ENCODE peak calls at places on chromosomes 1 and 21, in nine cellular contexts. One of them, this sample, is unnamed.

GRCh38 chr1:222242492-222242891 is 305.4 kb downstream of the HHIPL2 start:
- DNase-seq in hepatocyte: no peak
- DNase-seq in stomach: no peak
- DNase-seq in thoracic aorta: no peak
- DNase-seq in endothelial cell: no peak
- DNase-seq in mammary epithelial cell: no peak
- DNase-seq in AG10803: no peak
- DNase-seq in HL-60: no peak
- DNase-seq in left lung: no peak
- DNase-seq in this sample: no peak

GRCh38 chr1:181090653-181091126 is 2.2 kb downstream of the IER5 start:
- DNase-seq in hepatocyte: no peak
- DNase-seq in stomach: no peak
- DNase-seq in thoracic aorta: no peak
- DNase-seq in endothelial cell: no peak
- DNase-seq in mammary epithelial cell: peak
- DNase-seq in AG10803: peak
- DNase-seq in HL-60: no peak
- DNase-seq in left lung: no peak
- DNase-seq in this sample: no peak

GRCh38 chr1:182889997-182890396 is 50.9 kb downstream of the DHX9 start:
- DNase-seq in hepatocyte: no peak
- DNase-seq in stomach: no peak
- DNase-seq in thoracic aorta: no peak
- DNase-seq in endothelial cell: no peak
- DNase-seq in mammary epithelial cell: no peak
- DNase-seq in AG10803: no peak
- DNase-seq in HL-60: peak
- DNase-seq in left lung: no peak
- DNase-seq in this sample: no peak

GRCh38 chr1:62725255-62725654 is 37.1 kb upstream of the DOCK7 start:
- DNase-seq in hepatocyte: no peak
- DNase-seq in stomach: no peak
- DNase-seq in thoracic aorta: no peak
- DNase-seq in endothelial cell: no peak
- DNase-seq in mammary epithelial cell: peak
- DNase-seq in AG10803: peak
- DNase-seq in HL-60: no peak
- DNase-seq in left lung: no peak
- DNase-seq in this sample: no peak

GRCh38 chr1:234957330-234958065 is 171.1 kb downstream of the TOMM20 start:
- DNase-seq in hepatocyte: peak
- DNase-seq in stomach: peak
- DNase-seq in thoracic aorta: no peak
- DNase-seq in endothelial cell: no peak
- DNase-seq in mammary epithelial cell: no peak
- DNase-seq in AG10803: peak
- DNase-seq in HL-60: no peak
- DNase-seq in left lung: no peak
- DNase-seq in this sample: peak

GRCh38 chr1:151512801-151513625 is 1.8 kb downstream of the CGN start:
- DNase-seq in hepatocyte: peak
- DNase-seq in stomach: peak
- DNase-seq in thoracic aorta: no peak
- DNase-seq in endothelial cell: no peak
- DNase-seq in mammary epithelial cell: peak
- DNase-seq in AG10803: no peak
- DNase-seq in HL-60: no peak
- DNase-seq in left lung: peak
- DNase-seq in this sample: no peak

GRCh38 chr1:7329868-7330615 is 441.1 kb upstream of the VAMP3 start:
- DNase-seq in hepatocyte: no peak
- DNase-seq in stomach: no peak
- DNase-seq in thoracic aorta: no peak
- DNase-seq in endothelial cell: no peak
- DNase-seq in mammary epithelial cell: no peak
- DNase-seq in AG10803: no peak
- DNase-seq in HL-60: no peak
- DNase-seq in left lung: no peak
- DNase-seq in this sample: peak

GRCh38 chr1:196558424-196558823 is 49.8 kb downstream of the KCNT2 start:
- DNase-seq in hepatocyte: peak
- DNase-seq in stomach: no peak
- DNase-seq in thoracic aorta: no peak
- DNase-seq in endothelial cell: no peak
- DNase-seq in mammary epithelial cell: peak
- DNase-seq in AG10803: peak
- DNase-seq in HL-60: no peak
- DNase-seq in left lung: no peak
- DNase-seq in this sample: no peak

GRCh38 chr1:84253041-84253440 is 48.5 kb upstream of the SAMD13 start:
- DNase-seq in hepatocyte: no peak
- DNase-seq in stomach: no peak
- DNase-seq in thoracic aorta: no peak
- DNase-seq in endothelial cell: no peak
- DNase-seq in mammary epithelial cell: no peak
- DNase-seq in AG10803: peak
- DNase-seq in HL-60: no peak
- DNase-seq in left lung: no peak
- DNase-seq in this sample: no peak

GRCh38 chr1:185857447-185857846 is 123.3 kb downstream of the HMCN1 start:
- DNase-seq in hepatocyte: no peak
- DNase-seq in stomach: no peak
- DNase-seq in thoracic aorta: no peak
- DNase-seq in endothelial cell: no peak
- DNase-seq in mammary epithelial cell: peak
- DNase-seq in AG10803: no peak
- DNase-seq in HL-60: no peak
- DNase-seq in left lung: no peak
- DNase-seq in this sample: no peak

GRCh38 chr1:88708011-88708410 is 23.9 kb downstream of the PKN2 start:
- DNase-seq in hepatocyte: no peak
- DNase-seq in stomach: no peak
- DNase-seq in thoracic aorta: no peak
- DNase-seq in endothelial cell: no peak
- DNase-seq in mammary epithelial cell: no peak
- DNase-seq in AG10803: no peak
- DNase-seq in HL-60: no peak
- DNase-seq in left lung: no peak
- DNase-seq in this sample: no peak

GRCh38 chr1:167618366-167618765 is 11.7 kb upstream of the RCSD1 start:
- DNase-seq in hepatocyte: no peak
- DNase-seq in stomach: no peak
- DNase-seq in thoracic aorta: no peak
- DNase-seq in endothelial cell: no peak
- DNase-seq in mammary epithelial cell: no peak
- DNase-seq in AG10803: no peak
- DNase-seq in HL-60: no peak
- DNase-seq in left lung: no peak
- DNase-seq in this sample: no peak

GRCh38 chr1:24275510-24275909 is 43.6 kb upstream of the GRHL3 start:
- DNase-seq in hepatocyte: no peak
- DNase-seq in stomach: no peak
- DNase-seq in thoracic aorta: no peak
- DNase-seq in endothelial cell: no peak
- DNase-seq in mammary epithelial cell: peak
- DNase-seq in AG10803: peak
- DNase-seq in HL-60: no peak
- DNase-seq in left lung: no peak
- DNase-seq in this sample: no peak

DNA sequence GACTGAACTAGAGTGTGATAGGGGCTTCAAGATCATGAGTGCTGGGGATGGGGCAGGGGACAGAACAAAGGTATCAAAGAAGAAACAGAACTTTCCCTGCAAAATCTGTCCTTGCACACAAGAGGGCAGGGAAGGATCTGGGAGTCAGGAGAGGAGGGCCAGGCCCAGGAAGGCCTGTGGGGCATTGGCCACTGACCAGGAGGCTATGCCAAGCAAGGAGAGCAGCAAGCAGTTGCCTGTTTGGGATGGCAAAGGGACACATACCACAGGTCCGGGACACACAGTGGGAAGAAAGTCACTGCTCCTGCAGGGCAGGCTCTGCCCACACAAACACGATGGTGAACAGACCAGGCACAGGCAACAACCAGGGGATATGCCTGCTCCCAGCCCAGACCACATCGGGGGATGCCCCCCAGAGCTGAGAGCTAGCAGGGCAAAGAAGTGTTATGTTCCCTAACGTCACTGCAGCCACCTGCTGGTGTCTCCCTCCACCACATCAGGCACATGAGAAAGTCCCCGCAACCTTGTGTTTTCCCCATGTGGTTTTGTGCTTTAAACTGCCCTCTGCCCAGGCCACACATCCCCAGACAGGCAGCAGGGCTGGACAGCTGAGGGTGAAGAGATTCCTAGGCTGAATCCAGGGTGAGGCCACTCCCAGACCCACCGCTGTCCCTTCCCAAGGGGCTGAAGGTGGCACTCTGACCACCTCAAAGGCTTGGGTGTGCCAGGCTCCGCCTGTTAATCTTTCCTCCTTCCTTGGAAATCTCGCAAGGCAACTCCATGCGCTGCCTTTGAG is 53.6 kb downstream of the KIF21B start:
- DNase-seq in hepatocyte: no peak
- DNase-seq in stomach: no peak
- DNase-seq in thoracic aorta: no peak
- DNase-seq in endothelial cell: no peak
- DNase-seq in mammary epithelial cell: no peak
- DNase-seq in AG10803: no peak
- DNase-seq in HL-60: no peak
- DNase-seq in left lung: no peak
- DNase-seq in this sample: no peak
- TF ChIP-seq CTCF in hepatocyte: no peak
- TF ChIP-seq CTCF in stomach: no peak
- TF ChIP-seq CTCF in thoracic aorta: no peak
- TF ChIP-seq CTCF in endothelial cell: no peak
- TF ChIP-seq CTCF in mammary epithelial cell: peak
- TF ChIP-seq CTCF in AG10803: no peak
- TF ChIP-seq CTCF in HL-60: no peak
- TF ChIP-seq CTCF in left lung: no peak
- TF ChIP-seq CTCF in this sample: no peak

DNA sequence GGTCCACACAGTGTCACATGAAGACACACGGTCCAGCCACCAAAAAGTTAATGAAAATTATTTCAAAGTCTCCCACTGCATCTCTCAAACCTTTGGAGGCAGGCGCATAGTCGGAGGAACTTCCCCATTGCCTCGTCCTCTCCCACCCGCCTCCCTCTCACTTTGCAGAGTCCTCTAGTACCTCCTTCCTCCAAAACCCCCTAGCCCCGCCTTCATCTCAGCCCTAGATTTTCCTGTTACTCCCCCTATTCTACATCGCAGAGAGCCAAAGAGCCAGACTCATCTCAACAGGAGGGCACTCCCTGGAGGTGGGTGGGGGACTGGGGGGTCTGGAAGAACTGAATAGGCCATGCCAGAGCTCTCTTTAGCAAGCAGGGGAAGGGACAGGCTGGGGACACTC is 79.3 kb downstream of the DISP3 start:
- DNase-seq in hepatocyte: no peak
- DNase-seq in stomach: no peak
- DNase-seq in thoracic aorta: no peak
- DNase-seq in endothelial cell: no peak
- DNase-seq in mammary epithelial cell: no peak
- DNase-seq in AG10803: no peak
- DNase-seq in HL-60: no peak
- DNase-seq in left lung: no peak
- DNase-seq in this sample: no peak
- TF ChIP-seq CTCF in hepatocyte: no peak
- TF ChIP-seq CTCF in stomach: no peak
- TF ChIP-seq CTCF in thoracic aorta: no peak
- TF ChIP-seq CTCF in endothelial cell: no peak
- TF ChIP-seq CTCF in mammary epithelial cell: no peak
- TF ChIP-seq CTCF in AG10803: no peak
- TF ChIP-seq CTCF in HL-60: no peak
- TF ChIP-seq CTCF in left lung: no peak
- TF ChIP-seq CTCF in this sample: no peak

GRCh38 chr1:10680487-10680886 is 116.0 kb downstream of the CASZ1 start:
- DNase-seq in hepatocyte: no peak
- DNase-seq in stomach: peak
- DNase-seq in thoracic aorta: no peak
- DNase-seq in endothelial cell: no peak
- DNase-seq in mammary epithelial cell: no peak
- DNase-seq in AG10803: no peak
- DNase-seq in HL-60: no peak
- DNase-seq in left lung: peak
- DNase-seq in this sample: no peak

GRCh38 chr1:10679521-10680220 is 116.8 kb downstream of the CASZ1 start:
- DNase-seq in hepatocyte: peak
- DNase-seq in stomach: peak
- DNase-seq in thoracic aorta: no peak
- DNase-seq in endothelial cell: peak
- DNase-seq in mammary epithelial cell: peak
- DNase-seq in AG10803: peak
- DNase-seq in HL-60: no peak
- DNase-seq in left lung: no peak
- DNase-seq in this sample: no peak

GRCh38 chr1:10681296-10682113 is 114.9 kb downstream of the CASZ1 start:
- DNase-seq in hepatocyte: no peak
- DNase-seq in stomach: no peak
- DNase-seq in thoracic aorta: no peak
- DNase-seq in endothelial cell: no peak
- DNase-seq in mammary epithelial cell: no peak
- DNase-seq in AG10803: no peak
- DNase-seq in HL-60: no peak
- DNase-seq in left lung: no peak
- DNase-seq in this sample: no peak

GRCh38 chr1:10682449-10683365 is 113.7 kb downstream of the CASZ1 start:
- DNase-seq in hepatocyte: no peak
- DNase-seq in stomach: no peak
- DNase-seq in thoracic aorta: no peak
- DNase-seq in endothelial cell: no peak
- DNase-seq in mammary epithelial cell: no peak
- DNase-seq in AG10803: no peak
- DNase-seq in HL-60: no peak
- DNase-seq in left lung: no peak
- DNase-seq in this sample: no peak

DNA sequence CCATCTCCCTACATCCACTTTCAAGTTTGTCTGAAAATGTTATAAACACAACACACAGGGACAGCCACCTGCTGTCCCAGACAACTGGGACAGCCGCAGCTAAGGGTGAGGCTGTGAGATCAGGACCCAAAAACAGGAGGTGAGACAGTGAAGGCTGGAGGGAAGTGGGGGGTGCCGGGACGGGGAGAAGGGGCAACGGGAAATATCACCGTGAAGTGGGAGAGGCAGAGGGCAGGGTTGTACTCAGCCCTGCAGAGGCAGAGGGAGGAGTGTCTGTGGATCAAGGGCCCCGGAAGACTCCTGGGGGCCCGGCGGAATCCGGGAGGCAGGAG is 114.4 kb downstream of the CASZ1 start:
- DNase-seq in hepatocyte: no peak
- DNase-seq in stomach: no peak
- DNase-seq in thoracic aorta: no peak
- DNase-seq in endothelial cell: no peak
- DNase-seq in mammary epithelial cell: no peak
- DNase-seq in AG10803: no peak
- DNase-seq in HL-60: no peak
- DNase-seq in left lung: no peak
- DNase-seq in this sample: no peak
- TF ChIP-seq CTCF in hepatocyte: no peak
- TF ChIP-seq CTCF in stomach: no peak
- TF ChIP-seq CTCF in thoracic aorta: no peak
- TF ChIP-seq CTCF in endothelial cell: no peak
- TF ChIP-seq CTCF in mammary epithelial cell: no peak
- TF ChIP-seq CTCF in AG10803: no peak
- TF ChIP-seq CTCF in HL-60: no peak
- TF ChIP-seq CTCF in left lung: no peak
- TF ChIP-seq CTCF in this sample: no peak

GRCh38 chr21:43365611-43366426 is 61.1 kb downstream of the SIK1 start:
- DNase-seq in hepatocyte: no peak
- DNase-seq in stomach: no peak
- DNase-seq in thoracic aorta: no peak
- DNase-seq in endothelial cell: no peak
- DNase-seq in mammary epithelial cell: no peak
- DNase-seq in AG10803: no peak
- DNase-seq in HL-60: no peak
- DNase-seq in left lung: no peak
- DNase-seq in this sample: no peak
- TF ChIP-seq CTCF in hepatocyte: no peak
- TF ChIP-seq CTCF in stomach: no peak
- TF ChIP-seq CTCF in thoracic aorta: no peak
- TF ChIP-seq CTCF in endothelial cell: no peak
- TF ChIP-seq CTCF in mammary epithelial cell: no peak
- TF ChIP-seq CTCF in AG10803: no peak
- TF ChIP-seq CTCF in HL-60: no peak
- TF ChIP-seq CTCF in left lung: no peak
- TF ChIP-seq CTCF in this sample: no peak